ENCODE peak calls at places on chromosomes 6 and 20, in seven cellular contexts. H is fibroblast of the aortic adventitia, Y is thoracic aorta, R is left ventricle myocardium inferior, A is esophagus muscularis mucosa, L is left lung, S is transverse colon. J is an unnamed sample.

GRCh38 chr6:142810952-142811514 is 133.9 kb downstream of the HIVEP2 start:
- DNase-seq in A (no peak), R (no peak), H (no peak), Y (no peak), S (no peak), L (no peak), J (no peak)

GRCh38 chr6:39365281-39366074 is 43.0 kb upstream of the KCNK16 start:
- DNase-seq in Y (no peak), S (no peak), H (no peak), R (no peak), A (no peak), L (no peak), J (no peak)

GRCh38 chr6:112571886-112572285 is 224.8 kb downstream of the RFPL4B start:
- DNase-seq in Y (no peak), L (no peak), R (no peak), A (no peak), S (no peak), H (peak), J (no peak)

GRCh38 chr20:59157064-59157463 is 6.6 kb upstream of the ZNF831 start:
- DNase-seq in A (no peak), H (no peak), L (no peak), S (no peak), Y (no peak), R (no peak), J (no peak)

GRCh38 chr6:29568021-29568420 is 8.5 kb upstream of the UBD start:
- DNase-seq in R (no peak), L (no peak), A (no peak), S (no peak), Y (no peak), H (no peak), J (no peak)

GRCh38 chr6:36657942-36658544 is 20.5 kb upstream of the CDKN1A start:
- DNase-seq in S (no peak), R (no peak), A (no peak), H (peak), Y (no peak), L (no peak), J (no peak)

GRCh38 chr6:22251331-22251730 is 45.5 kb downstream of the PRL start:
- DNase-seq in H (peak), Y (no peak), A (no peak), R (no peak), L (no peak), S (no peak), J (no peak)

GRCh38 chr6:144712541-144712940 is 427.4 kb downstream of the UTRN start:
- DNase-seq in L (no peak), H (peak), Y (no peak), A (no peak), R (no peak), S (no peak), J (no peak)

GRCh38 chr6:31547727-31548422 is 467 bp downstream of the NFKBIL1 start:
- DNase-seq in S (no peak), A (no peak), L (peak), H (peak), Y (no peak), R (no peak), J (no peak)

GRCh38 chr6:83636800-83637199 is 72.1 kb downstream of the SNAP91 start:
- DNase-seq in L (no peak), R (no peak), H (no peak), Y (no peak), S (no peak), A (no peak), J (no peak)

GRCh38 chr6:165641672-165642156 is 21.3 kb downstream of the PDE10A start:
- DNase-seq in H (no peak), Y (no peak), A (no peak), R (no peak), L (no peak), S (no peak), J (no peak)

GRCh38 chr6:44117397-44118128 is 9.7 kb downstream of the MRPL14 start:
- DNase-seq in A (no peak), Y (no peak), R (no peak), S (no peak), L (no peak), H (no peak), J (no peak)

GRCh38 chr6:112086744-112087135 is 542 bp downstream of the TUBE1 start:
- DNase-seq in R (no peak), A (no peak), L (no peak), S (no peak), H (peak), Y (no peak), J (no peak)

GRCh38 chr6:168756009-168756634 is 315.1 kb downstream of the SMOC2 start:
- DNase-seq in H (peak), A (no peak), L (no peak), Y (no peak), S (no peak), R (no peak), J (no peak)

GRCh38 chr6:106163446-106163965 is 77.4 kb downstream of the PRDM1 start:
- DNase-seq in Y (no peak), S (peak), A (no peak), R (no peak), H (peak), L (no peak), J (no peak)

GRCh38 chr6:144434308-144434990 is 149.3 kb downstream of the UTRN start:
- DNase-seq in R (no peak), A (no peak), Y (no peak), H (peak), L (no peak), S (no peak), J (no peak)

GRCh38 chr20:57996936-57997629 is 231.4 kb downstream of the ANKRD60 start:
- DNase-seq in Y (no peak), H (peak), A (no peak), L (no peak), S (no peak), R (no peak), J (no peak)

DNA sequence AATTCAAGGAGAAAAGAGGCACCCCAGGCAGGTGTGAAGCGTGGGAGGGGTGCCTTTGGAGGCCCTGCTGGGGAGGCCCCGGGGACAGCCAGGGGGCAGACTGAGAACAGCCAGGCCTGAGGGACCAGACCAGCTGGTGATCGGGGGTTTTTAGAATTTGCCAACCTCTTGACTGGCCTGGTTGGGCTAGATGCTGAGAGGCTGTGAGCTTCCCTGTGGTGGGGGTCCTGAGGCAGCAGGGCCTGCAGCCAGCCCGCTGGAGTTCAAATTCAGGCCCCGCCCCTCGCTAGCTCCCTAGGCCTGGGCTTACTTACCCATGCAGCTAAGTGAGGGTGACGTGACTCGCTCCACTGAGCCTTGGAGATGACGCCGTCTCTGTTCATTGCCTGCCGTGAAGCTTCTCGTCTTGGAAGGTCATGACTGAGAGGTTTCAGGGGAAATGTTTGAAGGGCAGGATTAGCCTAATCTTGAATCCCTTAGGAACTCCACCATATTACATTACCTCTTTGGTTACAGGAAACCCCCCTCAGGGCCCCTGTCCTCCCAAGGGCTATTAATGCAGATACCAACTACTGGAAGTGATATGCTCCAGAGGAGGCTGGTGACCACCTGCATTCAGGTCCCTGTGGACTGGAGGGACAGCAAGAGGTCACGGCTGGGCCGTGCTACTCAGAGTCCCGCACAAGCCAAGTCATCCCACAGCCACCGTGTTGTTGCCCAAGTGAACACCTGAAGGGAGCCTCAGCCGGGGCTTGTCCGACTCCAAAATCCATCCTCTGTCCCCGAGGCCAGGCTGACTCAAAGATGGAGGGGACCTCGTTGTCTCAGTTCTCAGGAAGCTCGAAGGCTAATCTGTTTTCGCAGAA is 73.9 kb upstream of the DUSP22 start:
- DNase-seq in Y (no peak), S (peak), R (no peak), A (no peak), H (no peak), L (no peak), J (no peak)
- TF ChIP-seq CTCF in Y (no peak), S (no peak), R (no peak), A (no peak), H (no peak), L (no peak), J (no peak)

DNA sequence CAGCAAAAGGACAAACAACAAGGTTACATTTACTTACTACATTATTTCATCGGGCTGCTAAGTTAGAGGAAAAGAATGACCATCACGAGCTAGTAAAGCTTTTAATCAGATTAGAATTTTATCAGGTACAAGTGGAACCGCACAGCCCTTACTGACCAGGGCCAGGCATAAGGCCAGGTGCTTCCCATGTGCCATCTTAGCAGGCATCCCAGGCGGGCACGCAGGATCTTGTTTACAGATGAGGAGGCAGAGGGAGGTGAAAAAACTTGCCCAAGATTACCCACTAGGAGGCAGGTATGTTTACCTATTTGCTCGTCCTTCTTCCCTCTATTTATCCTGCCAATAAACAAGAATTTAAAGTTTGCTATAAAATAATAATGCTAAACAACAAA is 10.7 kb downstream of the EZR start:
- DNase-seq in A (no peak), S (no peak), H (no peak), Y (no peak), R (no peak), L (no peak), J (no peak)
- H3K4me3 ChIP-seq in A (no peak), S (no peak), H (no peak), Y (no peak), R (no peak), L (no peak), J (no peak)

DNA sequence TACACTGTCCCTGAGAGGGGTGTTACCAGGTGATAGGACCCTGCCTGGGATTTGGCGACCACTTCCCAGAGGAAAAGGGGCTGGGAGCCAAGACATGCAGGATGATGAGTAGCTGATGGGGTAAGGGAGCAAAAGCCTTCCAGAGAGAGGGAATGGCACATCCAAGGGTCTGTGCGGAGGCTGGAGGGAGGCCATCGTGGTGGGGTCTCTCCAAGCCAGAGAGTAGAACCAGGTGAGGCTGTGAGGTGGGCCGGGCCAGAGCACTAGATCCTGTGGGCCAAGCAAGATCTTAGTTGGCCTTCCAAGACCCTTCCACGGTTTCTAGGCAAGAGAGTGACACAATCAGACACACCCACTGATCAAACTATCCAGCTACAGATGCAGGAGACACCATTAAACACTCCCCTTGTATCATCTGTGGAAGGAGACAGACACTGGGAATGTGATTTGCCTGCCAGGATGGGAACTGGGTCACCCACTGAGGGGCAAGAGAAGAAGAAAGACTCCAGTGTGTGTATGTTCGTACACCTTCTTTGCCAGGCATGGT is 128.9 kb downstream of the BANF2 start:
- DNase-seq in R (no peak), Y (no peak), S (no peak), L (no peak), A (no peak), H (no peak), J (no peak)
- TF ChIP-seq CTCF in R (no peak), Y (no peak), S (no peak), L (no peak), A (no peak), H (no peak), J (no peak)

DNA sequence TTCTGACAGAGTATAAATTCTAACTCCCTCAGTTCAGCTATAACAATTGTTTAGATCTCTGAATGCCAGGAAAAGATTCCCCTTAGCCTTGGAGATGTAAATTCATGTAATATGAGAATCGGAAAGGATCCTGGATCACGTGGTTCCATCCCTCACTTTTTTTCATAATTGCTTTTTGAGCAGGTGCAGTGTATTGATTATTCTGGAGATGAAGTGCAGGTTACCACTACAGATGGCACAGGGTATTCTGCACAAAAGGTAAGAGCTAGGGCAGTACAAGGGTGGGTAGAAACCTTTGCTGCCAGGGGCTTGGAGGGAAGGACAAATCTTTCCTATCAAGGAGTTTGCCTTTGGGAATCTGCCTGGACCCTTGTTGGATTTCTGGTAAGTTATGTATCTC is 52.7 kb downstream of the KDM1B start:
- DNase-seq in S (no peak), R (no peak), H (no peak), L (no peak), Y (no peak), A (no peak), J (no peak)
- H3K4me3 ChIP-seq in S (no peak), R (no peak), H (no peak), L (no peak), Y (no peak), A (peak), J (no peak)

DNA sequence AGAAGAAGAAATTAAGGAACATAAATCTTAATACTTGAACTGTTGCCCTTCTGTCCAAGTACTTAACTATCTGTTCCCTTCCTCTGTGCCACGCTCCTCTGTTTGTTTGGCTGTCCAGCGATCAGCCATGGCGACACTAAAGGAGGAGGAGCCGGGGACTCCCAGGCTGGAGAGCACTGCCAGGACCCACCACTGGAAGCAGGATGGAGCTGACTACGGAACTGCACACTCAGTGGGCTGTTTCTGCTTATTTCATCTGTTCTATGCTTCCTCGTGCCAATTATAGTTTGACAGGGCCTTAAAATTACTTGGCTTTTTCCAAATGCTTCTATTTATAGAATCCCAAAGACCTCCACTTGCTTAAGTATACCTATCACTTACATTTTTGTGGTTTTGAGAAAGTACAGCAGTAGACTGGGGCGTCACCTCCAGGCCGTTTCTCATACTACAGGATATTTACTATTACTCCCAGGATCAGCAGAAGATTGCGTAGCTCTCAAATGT is 17.1 kb downstream of the IRF4 start:
- DNase-seq in R (no peak), A (no peak), L (no peak), Y (no peak), H (peak), S (no peak), J (peak)
- TF ChIP-seq CTCF in R (peak), A (peak), L (no peak), Y (no peak), H (peak), S (peak), J (peak)